ENCODE peak calls at places on chromosomes 13 and 19, in four cellular contexts. H is H1, T is IMR-90, X is neuronal stem cell. A is an unnamed sample.

GRCh38 chr19:46546194-46546896 is 50.7 kb upstream of the PNMA8B start:
- DNase-seq in H (peak), T (peak), X (no peak), A (peak)

GRCh38 chr19:1106841-1107654 is 3.3 kb downstream of the GPX4 start:
- DNase-seq in H (no peak), T (peak), X (no peak), A (peak)

GRCh38 chr13:46295531-46296464 is 84.1 kb downstream of the LRRC63 start:
- DNase-seq in H (no peak), T (peak), X (no peak), A (no peak)

GRCh38 chr13:25112856-25113255 is 16.9 kb downstream of the PABPC3 start:
- DNase-seq in H (no peak), T (no peak), X (no peak), A (no peak)

GRCh38 chr13:102900193-102900608 is 54.4 kb downstream of the ERCC5 start:
- DNase-seq in H (no peak), T (no peak), X (no peak), A (no peak)

GRCh38 chr13:23567792-23568480 is 2.3 kb upstream of the TNFRSF19 start:
- DNase-seq in H (no peak), T (no peak), X (peak), A (peak)

GRCh38 chr13:78940444-78940843 is 281.5 kb upstream of the OBI1 start:
- DNase-seq in H (no peak), T (no peak), X (no peak), A (peak)

GRCh38 chr19:18839465-18840287 is 7.9 kb downstream of the UPF1 start:
- DNase-seq in H (no peak), T (no peak), X (no peak), A (no peak)

GRCh38 chr19:32817252-32817912 is 52.2 kb downstream of the SLC7A9 start:
- DNase-seq in H (no peak), T (no peak), X (no peak), A (no peak)

GRCh38 chr13:44317752-44318550 is 55.7 kb upstream of the SERP2 start:
- DNase-seq in H (no peak), T (peak), X (no peak), A (no peak)

GRCh38 chr19:5298502-5298901 is 42.1 kb downstream of the PTPRS start:
- DNase-seq in H (no peak), T (no peak), X (no peak), A (no peak)

GRCh38 chr13:29749401-29750177 is 100.8 kb downstream of the UBL3 start:
- DNase-seq in H (no peak), T (peak), X (no peak), A (no peak)

GRCh38 chr19:21256722-21257121 is 72.5 kb downstream of the ZNF708 start:
- DNase-seq in H (no peak), T (peak), X (no peak), A (peak)

GRCh38 chr13:23514076-23514475 is 56.1 kb upstream of the TNFRSF19 start:
- DNase-seq in H (no peak), T (no peak), X (no peak), A (no peak)

GRCh38 chr13:111398196-111398595 is 77.8 kb downstream of the TEX29 start:
- DNase-seq in H (no peak), T (no peak), X (no peak), A (no peak)

GRCh38 chr19:33770107-33770506 is 26.6 kb upstream of the KCTD15 start:
- DNase-seq in H (no peak), T (no peak), X (no peak), A (no peak)

GRCh38 chr19:13985771-13986347 is 20.3 kb downstream of the RFX1 start:
- DNase-seq in H (no peak), T (no peak), X (no peak), A (peak)

GRCh38 chr19:29934257-29934656 is 7.8 kb upstream of the URI1 start:
- DNase-seq in H (no peak), T (no peak), X (no peak), A (no peak)

GRCh38 chr19:14507704-14508246 is 10.4 kb downstream of the DNAJB1 start:
- DNase-seq in H (no peak), T (peak), X (no peak), A (no peak)

GRCh38 chr19:51513968-51514367 is 12.4 kb upstream of the SIGLEC12 start:
- DNase-seq in H (no peak), T (no peak), X (no peak), A (no peak)

GRCh38 chr19:35719402-35720162 is 1.8 kb downstream of the KMT2B start:
- DNase-seq in H (no peak), T (no peak), X (no peak), A (no peak)

GRCh38 chr19:2188708-2189385 is 25.1 kb downstream of the DOT1L start:
- DNase-seq in H (no peak), T (peak), X (no peak), A (no peak)

GRCh38 chr19:5953680-5954213 is 24.2 kb downstream of the RANBP3 start:
- DNase-seq in H (no peak), T (no peak), X (no peak), A (no peak)

GRCh38 chr13:89784161-89784809 is 1563.2 kb upstream of the MIR17HG start:
- DNase-seq in H (no peak), T (no peak), X (no peak), A (no peak)

GRCh38 chr13:62643007-62643483 is 1227.4 kb upstream of the PCDH20 start:
- DNase-seq in H (no peak), T (peak), X (no peak), A (peak)

GRCh38 chr19:55212447-55212846 is 3.1 kb upstream of the PTPRH start:
- DNase-seq in H (no peak), T (no peak), X (no peak), A (peak)

GRCh38 chr13:102774210-102774560 is 599 bp upstream of the TEX30 start:
- DNase-seq in H (no peak), T (no peak), X (no peak), A (no peak)

GRCh38 chr19:1882089-1882785 is 3.1 kb downstream of the ABHD17A start:
- DNase-seq in H (no peak), T (no peak), X (no peak), A (no peak)

GRCh38 chr13:59787679-59788078 is 376.0 kb downstream of the DIAPH3 start:
- DNase-seq in H (no peak), T (no peak), X (peak), A (no peak)

GRCh38 chr13:106593131-106593530 is 25.2 kb upstream of the ARGLU1 start:
- DNase-seq in H (no peak), T (no peak), X (no peak), A (no peak)

GRCh38 chr13:84279166-84279565 is 396.9 kb upstream of the SLITRK1 start:
- DNase-seq in H (no peak), T (peak), X (no peak), A (no peak)

DNA sequence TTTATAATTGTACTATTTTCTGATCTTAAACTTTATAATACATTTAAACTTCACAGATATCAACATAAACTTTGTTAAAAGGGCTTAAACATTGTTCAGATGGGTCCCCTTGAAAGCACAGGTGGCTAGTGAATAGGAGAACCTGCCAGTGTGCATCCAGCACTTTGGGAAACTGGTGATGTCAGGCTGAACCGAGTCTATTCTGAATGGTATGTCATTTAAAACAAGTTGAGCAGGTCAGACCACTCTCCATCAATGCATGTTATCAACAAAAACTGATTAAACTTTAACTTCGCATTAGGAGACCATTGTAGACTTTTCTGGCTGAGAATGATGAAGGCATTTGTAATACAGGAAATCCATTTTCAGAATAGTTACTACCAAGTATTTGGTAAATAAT is 50.1 kb upstream of the FREM2 start:
- DNase-seq in H (no peak), T (no peak), X (no peak), A (peak)
- H3K9ac ChIP-seq in H (no peak), T (no peak), X (no peak), A (no peak)

GRCh38 chr13:37598572-37598971 is at the start of gene POSTN:
- DNase-seq in H (no peak), T (peak), X (no peak), A (peak)

GRCh38 chr13:37599509-37599908 is 941 bp upstream of the POSTN start:
- DNase-seq in H (no peak), T (no peak), X (no peak), A (no peak)

GRCh38 chr13:37597477-37597876 is 1.1 kb downstream of the POSTN start:
- DNase-seq in H (no peak), T (no peak), X (no peak), A (no peak)

DNA sequence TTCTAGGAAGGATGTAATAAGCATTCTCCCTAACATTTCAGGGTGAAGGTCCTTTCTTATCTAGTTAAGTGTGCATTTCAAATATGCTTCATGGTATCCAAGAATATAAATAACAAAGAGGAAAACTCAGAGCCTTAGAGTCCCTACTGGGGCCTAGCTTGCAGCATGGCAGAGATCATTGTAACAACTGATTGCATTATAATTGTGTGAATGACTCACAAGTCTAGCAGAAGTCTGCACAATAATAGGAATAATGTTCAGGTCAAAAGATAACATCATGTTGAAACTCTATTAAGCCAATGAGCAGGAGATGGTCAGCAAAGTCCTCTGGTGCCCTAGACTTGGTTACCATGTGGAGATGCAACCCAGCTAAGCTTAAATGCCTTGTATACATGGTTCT is 3.4 kb downstream of the POSTN start:
- DNase-seq in H (no peak), T (peak), X (no peak), A (no peak)
- H3K23ac ChIP-seq in H (no peak), T (no peak), X (no peak), A (no peak)

GRCh38 chr19:9936151-9937000 is at the start of gene OLFM2:
- DNase-seq in H (peak), T (no peak), X (peak), A (peak)

GRCh38 chr19:9937001-9937411 is 691 bp upstream of the OLFM2 start:
- DNase-seq in H (peak), T (no peak), X (no peak), A (no peak)

GRCh38 chr19:9932835-9933234 is 3.5 kb downstream of the OLFM2 start:
- DNase-seq in H (no peak), T (no peak), X (no peak), A (no peak)

GRCh38 chr19:9934132-9934950 is 2.0 kb downstream of the OLFM2 start:
- DNase-seq in H (peak), T (peak), X (peak), A (peak)

DNA sequence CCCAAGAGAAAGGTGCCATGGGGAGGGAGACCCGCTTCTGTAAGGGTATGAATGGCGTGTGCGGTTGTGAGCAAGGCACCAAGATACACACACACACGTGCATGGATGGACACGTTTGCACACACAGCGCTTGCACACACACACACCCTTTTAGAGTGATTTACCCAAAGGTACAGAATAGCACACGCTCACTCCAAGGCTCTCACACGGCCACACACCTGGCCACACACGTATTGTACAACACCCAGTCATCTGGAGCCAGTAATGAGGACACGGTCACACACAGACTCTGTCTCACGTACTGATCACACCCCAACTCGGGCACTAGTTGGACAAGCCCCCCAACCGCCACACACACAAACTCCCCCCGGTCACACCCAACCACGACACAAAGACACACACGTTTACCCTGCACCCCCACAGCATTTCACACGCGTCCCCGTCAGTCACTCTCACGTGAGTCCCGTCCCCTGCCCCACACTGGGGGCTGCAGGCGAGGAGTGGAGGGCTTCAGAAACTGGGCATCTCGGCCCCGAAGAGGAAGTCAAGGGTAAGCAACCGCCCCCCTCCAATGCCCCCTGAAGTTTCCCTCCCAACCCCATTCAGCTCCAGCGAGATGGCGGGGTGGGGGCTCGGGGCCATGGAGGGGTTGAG is 779 bp downstream of the OLFM2 start:
- DNase-seq in H (peak), T (no peak), X (no peak), A (no peak)
- H3K9ac ChIP-seq in H (peak), T (peak), X (no peak), A (peak)

DNA sequence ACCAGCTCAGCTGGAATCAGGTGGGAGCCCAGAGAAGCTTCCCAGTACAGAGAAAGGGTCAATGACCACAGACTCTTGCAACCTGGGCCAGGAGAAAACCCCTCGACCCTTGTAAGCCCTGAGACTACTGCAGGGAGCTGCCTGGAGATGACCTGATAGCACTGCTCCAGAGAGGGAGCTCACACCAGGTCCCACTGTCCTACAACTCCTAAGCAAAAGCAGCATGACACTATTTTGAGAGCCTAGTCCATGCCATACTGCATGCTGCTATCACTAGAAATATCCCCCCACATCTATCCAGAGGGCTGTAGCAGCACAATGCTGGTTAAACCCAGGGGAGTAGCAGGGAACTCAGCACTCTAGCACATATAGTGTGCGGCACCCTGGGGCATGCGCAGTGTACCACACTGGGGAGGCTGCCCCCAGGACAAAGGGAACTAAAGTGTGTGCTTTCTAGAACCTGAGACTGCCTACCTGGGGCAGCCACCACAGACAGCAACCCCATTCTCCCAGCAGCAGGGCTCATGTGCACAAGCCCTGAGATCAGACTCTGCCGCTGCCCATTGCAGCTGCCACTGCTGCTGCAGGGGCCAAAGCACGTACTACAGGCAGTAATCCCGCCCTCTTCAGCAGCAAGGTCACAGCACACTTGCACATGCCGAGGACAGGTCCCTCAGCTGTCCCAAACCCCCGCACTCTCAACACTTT is 27.1 kb upstream of the N4BP2L1 start:
- DNase-seq in H (no peak), T (no peak), X (no peak), A (no peak)
- H3K23ac ChIP-seq in H (no peak), T (no peak), X (peak), A (no peak)

DNA sequence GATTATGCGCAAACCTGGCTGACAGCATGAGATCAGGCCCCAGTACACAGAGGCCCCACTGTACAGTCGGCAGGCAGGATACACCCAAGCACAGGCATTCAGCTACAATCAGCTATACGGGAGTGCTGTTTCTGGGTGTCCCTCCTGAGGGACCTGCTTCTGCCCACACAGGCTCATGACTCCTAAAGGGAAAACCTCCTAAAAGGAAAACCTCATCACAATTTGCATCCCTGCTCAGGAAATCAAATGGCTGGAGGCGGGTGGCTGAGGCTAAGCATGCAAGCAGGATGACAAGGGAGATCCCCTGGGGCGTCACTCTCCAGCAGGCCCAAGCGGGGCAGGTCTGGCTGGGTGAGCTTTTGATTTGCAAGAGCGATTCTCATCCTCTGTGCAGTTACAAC is 99.8 kb downstream of the CRYL1 start:
- DNase-seq in H (no peak), T (no peak), X (no peak), A (peak)
- H3K9ac ChIP-seq in H (no peak), T (no peak), X (no peak), A (no peak)

DNA sequence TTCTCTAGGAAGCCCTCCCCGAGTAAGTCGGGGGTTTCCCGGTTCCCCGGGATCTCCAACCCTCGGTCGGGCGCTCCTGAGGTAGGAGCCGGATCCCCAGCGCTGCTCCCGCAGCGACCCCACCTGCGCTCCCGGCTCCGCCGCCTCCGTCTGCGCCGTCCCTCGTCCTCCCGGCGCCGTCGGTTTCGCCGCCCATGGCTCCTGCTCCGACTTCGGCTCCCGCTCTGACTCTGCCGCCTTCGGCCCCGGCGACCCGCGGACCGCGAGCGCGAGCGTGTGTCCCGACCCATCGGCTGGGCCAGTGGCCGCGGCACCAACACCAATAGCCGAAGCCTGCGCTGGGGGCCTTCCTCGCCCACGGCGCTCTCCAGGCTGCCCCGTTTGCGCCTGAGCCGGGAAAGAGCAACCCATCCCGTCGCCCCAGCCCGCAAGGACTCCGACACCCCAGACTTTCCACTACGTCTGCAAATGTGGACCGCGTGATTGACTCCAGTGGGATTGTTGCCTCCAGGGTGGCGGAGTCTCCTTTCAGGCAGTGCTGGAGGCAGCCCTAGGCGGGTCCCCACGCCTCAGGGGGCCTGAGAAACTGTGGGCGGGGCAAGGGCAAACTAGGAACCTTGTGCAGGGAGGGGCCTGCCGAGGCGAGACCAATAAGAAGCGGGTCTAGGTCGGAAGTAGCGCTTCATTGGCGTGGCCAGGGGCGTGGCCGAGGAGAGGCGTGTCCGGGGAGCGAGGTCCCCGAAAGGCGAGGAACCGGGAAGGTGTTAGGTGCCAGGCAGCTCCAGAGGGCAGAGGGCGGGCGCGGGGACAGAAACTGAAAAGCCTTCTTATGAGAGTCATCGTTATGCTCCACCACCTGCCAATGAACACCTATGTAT is at the start of gene CACTIN:
- DNase-seq in H (peak), T (peak), X (peak), A (peak)
- H3K23ac ChIP-seq in H (no peak), T (peak), X (peak), A (no peak)